ENCODE peak calls at places on chromosomes 3 and 15, in five cellular contexts. A is uterus, O is colonic mucosa, T is cardiac muscle cell, P is SJSA1. R is an unnamed sample. For H3K36me3, the result is how much of the 10 kb centered on the place peaks cover.

GRCh38 chr3:125061646-125062045 is 5.8 kb upstream of the HEG1 start:
- DNase-seq in A (no peak), T (no peak), O (no peak), P (peak), R (no peak)

GRCh38 chr3:31779514-31779913 is 201.5 kb downstream of the OSBPL10 start:
- DNase-seq in P (no peak), O (no peak), A (no peak), T (no peak), R (no peak)

GRCh38 chr3:40771112-40771511 is 246.4 kb downstream of the ZNF621 start:
- DNase-seq in O (no peak), P (no peak), T (no peak), A (no peak), R (no peak)

GRCh38 chr3:174387736-174388135 is 471.4 kb upstream of the NAALADL2 start:
- DNase-seq in T (no peak), O (no peak), A (no peak), P (no peak), R (no peak)

GRCh38 chr3:66497288-66497972 is 3.4 kb downstream of the LRIG1 start:
- DNase-seq in T (no peak), O (no peak), P (no peak), A (no peak), R (no peak)

GRCh38 chr3:32501785-32502088 is 915 bp downstream of the CMTM6 start:
- DNase-seq in P (no peak), A (no peak), T (no peak), O (no peak), R (no peak)

GRCh38 chr15:81326466-81327212 is 2.7 kb upstream of the STARD5 start:
- DNase-seq in T (no peak), A (no peak), O (no peak), P (no peak), R (no peak)

GRCh38 chr3:66856555-66856954 is 141.6 kb upstream of the KBTBD8 start:
- DNase-seq in T (no peak), O (no peak), A (no peak), P (no peak), R (no peak)

GRCh38 chr3:88623709-88624108 is 473.9 kb downstream of the C3orf38 start:
- DNase-seq in T (no peak), O (no peak), P (no peak), A (no peak), R (no peak)

GRCh38 chr3:16338124-16338523 is 73.1 kb downstream of the OXNAD1 start:
- DNase-seq in O (peak), A (no peak), T (no peak), P (no peak), R (no peak)

GRCh38 chr3:59660376-59660775 is 610.6 kb upstream of the CFAP20DC start:
- DNase-seq in O (no peak), P (no peak), A (no peak), T (no peak), R (no peak)

GRCh38 chr3:64222501-64222900 is 2.8 kb downstream of the PRICKLE2 start:
- DNase-seq in O (no peak), A (no peak), T (no peak), P (no peak), R (no peak)
- H3K27ac ChIP-seq in O (no peak), A (peak), T (no peak), P (no peak), R (no peak)

GRCh38 chr3:172046268-172046915 is 7.0 kb downstream of the FNDC3B start:
- DNase-seq in P (no peak), T (no peak), A (no peak), O (no peak), R (no peak)

GRCh38 chr3:172047567-172048115 is 8.3 kb downstream of the FNDC3B start:
- DNase-seq in A (no peak), P (no peak), T (no peak), O (no peak), R (no peak)

GRCh38 chr3:172043233-172043632 is 3.9 kb downstream of the FNDC3B start:
- DNase-seq in P (no peak), O (no peak), A (no peak), T (no peak), R (no peak)

GRCh38 chr3:172043766-172044165 is 4.4 kb downstream of the FNDC3B start:
- DNase-seq in A (no peak), O (no peak), T (no peak), P (no peak), R (no peak)

DNA sequence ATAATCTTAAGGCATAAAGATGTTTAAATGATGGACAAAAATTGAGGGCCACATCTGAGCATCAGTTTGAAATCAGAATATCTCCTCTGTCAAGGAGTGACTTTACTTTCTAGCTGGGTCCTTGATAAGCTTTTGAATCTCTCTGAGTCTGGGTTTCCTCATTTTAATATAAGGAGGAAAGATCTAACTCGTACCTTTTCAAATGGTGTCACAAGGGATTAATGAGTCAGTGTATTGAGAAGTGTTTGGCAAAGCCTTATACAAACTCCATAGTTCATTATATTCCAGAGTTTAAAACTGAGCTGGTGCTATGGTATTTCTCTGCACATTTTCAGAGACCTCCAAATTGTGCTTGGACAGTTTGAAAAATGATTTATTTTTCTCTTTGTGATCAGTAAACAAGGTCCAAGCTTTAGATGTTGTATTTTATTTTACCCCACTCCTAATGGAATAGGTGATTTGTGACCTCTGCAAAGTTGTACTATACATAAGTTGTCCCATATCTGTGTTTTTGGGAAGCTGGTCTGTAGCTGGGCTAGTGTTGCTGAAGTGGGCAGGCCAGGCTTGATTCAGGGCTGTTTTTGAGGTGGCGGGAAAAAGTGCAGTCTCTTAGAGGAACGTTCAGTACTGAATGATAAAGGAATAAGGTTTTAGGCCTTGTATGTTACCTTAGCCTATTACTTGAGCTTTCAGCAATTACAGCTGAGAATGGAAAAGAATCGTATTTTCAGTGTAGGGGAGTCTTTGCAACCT is 5.6 kb downstream of the FNDC3B start:
- DNase-seq in O (no peak), T (no peak), P (no peak), A (no peak), R (no peak)
- H3K36me3 ChIP-seq in O (under half), T (under half), P (under half), A (under half), R (under half)

GRCh38 chr3:194857459-194858113 is 171.9 kb downstream of the FAM43A start:
- DNase-seq in A (no peak), P (no peak), O (no peak), T (no peak), R (no peak)

GRCh38 chr3:194861375-194861774 is 175.7 kb downstream of the FAM43A start:
- DNase-seq in O (no peak), A (no peak), T (no peak), P (no peak), R (no peak)

GRCh38 chr3:194865081-194865480 is 179.4 kb downstream of the FAM43A start:
- DNase-seq in P (no peak), T (no peak), O (no peak), A (no peak), R (no peak)

GRCh38 chr3:194856296-194856695 is 170.6 kb downstream of the FAM43A start:
- DNase-seq in T (no peak), A (no peak), P (no peak), O (no peak), R (no peak)

GRCh38 chr3:194860725-194861124 is 175.0 kb downstream of the FAM43A start:
- DNase-seq in A (no peak), P (no peak), O (no peak), T (no peak), R (no peak)
- H3K27ac ChIP-seq in A (no peak), P (no peak), O (no peak), T (no peak), R (no peak)

GRCh38 chr15:64857421-64857820 is 15.7 kb downstream of the PLEKHO2 start:
- DNase-seq in P (peak), T (no peak), A (no peak), O (no peak), R (no peak)
- H3K36me3 ChIP-seq in P (half or more), T (under half), A (under half), O (under half), R (under half)

DNA sequence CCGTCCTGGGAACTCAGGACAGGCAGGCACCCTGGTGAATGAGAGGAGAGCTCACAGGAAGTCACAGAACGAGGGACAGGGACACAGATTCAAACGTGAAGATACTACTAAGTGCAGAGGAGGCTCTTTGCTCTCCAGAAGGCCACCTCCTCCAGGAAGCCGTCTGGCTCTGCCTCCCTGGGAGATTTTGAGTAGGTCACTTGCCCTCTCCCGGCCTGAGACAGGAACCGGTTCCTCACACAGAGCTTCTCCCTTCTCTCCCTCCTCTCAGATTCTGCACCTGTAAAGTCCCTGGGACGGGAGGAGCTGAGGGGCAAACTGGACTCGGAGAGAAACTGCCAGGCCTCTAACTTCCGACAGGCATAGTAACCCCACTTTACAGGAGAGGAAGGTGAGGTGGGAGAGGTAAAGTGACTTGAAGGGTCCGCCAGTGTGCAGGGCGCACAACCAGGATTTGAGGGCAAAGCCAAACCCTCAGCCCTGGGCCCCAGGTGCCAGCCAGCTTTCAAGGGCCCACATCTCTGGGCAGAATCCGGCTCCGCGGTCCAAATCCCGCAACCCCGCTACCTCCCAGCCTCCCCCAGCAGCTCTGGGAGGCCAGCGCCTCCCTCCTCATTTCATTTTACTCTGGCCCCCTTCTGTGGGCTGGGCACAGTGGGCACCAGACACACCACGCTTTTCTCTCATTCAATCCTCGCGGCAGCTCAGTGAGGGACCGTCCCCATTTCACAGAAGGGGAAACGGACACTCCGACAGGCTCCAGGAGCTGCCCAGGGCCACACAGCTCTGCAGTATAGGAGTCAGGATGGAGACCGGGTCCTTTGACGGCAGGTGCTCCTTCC is 150.2 kb downstream of the SMAD6 start:
- DNase-seq in O (no peak), A (no peak), T (no peak), P (peak), R (no peak)
- H3K27ac ChIP-seq in O (no peak), A (peak), T (peak), P (no peak), R (no peak)

DNA sequence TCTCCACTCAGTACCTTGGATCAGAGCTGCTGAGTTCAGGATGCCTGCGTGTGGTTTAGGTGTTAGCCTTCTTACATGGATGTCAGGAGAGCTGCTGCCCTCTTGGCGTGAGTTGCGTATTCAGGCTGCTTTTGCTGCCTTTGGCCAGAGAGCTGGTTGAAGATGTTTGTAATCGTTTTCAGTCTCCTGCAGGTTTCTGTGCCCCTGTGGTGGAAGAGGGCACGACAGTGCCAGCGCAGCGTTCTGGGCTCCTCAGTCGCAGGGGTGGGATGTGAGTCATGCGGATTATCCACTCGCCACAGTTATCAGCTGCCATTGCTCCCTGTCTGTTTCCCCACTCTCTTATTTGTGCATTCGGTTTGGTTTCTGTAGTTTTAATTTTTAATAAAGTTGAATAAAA is 7.0 kb upstream of the PODXL2 start:
- DNase-seq in T (no peak), O (no peak), P (no peak), A (no peak), R (no peak)
- H3K36me3 ChIP-seq in T (under half), O (under half), P (under half), A (under half), R (under half)

DNA sequence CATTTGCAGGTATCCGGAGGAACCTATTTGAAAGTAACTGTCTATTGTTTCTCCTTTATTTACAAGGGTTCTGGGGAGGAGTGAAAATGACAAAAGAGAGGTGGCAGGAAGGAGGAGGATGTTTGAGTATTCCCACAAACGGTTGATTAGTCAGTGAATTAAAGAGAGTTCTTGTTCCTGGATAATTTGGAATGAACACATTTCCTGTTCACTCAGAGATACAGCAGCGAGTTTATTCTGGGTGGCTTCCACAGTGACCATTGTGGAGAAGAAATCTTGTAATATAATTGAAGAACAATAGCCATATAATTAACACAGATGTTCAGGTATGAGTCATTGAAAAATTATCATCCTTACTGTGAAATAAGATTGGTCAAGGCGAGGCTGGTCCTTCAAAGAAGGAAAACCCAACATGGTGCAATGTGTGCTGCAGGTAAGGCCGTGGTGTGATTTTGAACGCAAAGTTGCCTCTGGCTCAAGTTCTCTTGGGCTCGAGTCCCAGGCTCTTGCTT is 77.3 kb downstream of the NFKBIZ start:
- DNase-seq in A (no peak), P (no peak), O (no peak), T (no peak), R (no peak)
- H3K27ac ChIP-seq in A (no peak), P (peak), O (no peak), T (no peak), R (no peak)

GRCh38 chr3:47416041-47416440 is 35.2 kb downstream of the PTPN23 start:
- DNase-seq in T (no peak), P (no peak), O (no peak), A (no peak), R (no peak)

GRCh38 chr3:47420044-47420430 is 39.2 kb downstream of the PTPN23 start:
- DNase-seq in T (no peak), O (no peak), P (no peak), A (no peak), R (no peak)

GRCh38 chr3:47420511-47421484 is 40.0 kb downstream of the PTPN23 start:
- DNase-seq in O (peak), T (peak), P (peak), A (peak), R (peak)

GRCh38 chr3:47419083-47420043 is 38.5 kb downstream of the PTPN23 start:
- DNase-seq in T (no peak), O (no peak), P (no peak), A (no peak), R (no peak)

DNA sequence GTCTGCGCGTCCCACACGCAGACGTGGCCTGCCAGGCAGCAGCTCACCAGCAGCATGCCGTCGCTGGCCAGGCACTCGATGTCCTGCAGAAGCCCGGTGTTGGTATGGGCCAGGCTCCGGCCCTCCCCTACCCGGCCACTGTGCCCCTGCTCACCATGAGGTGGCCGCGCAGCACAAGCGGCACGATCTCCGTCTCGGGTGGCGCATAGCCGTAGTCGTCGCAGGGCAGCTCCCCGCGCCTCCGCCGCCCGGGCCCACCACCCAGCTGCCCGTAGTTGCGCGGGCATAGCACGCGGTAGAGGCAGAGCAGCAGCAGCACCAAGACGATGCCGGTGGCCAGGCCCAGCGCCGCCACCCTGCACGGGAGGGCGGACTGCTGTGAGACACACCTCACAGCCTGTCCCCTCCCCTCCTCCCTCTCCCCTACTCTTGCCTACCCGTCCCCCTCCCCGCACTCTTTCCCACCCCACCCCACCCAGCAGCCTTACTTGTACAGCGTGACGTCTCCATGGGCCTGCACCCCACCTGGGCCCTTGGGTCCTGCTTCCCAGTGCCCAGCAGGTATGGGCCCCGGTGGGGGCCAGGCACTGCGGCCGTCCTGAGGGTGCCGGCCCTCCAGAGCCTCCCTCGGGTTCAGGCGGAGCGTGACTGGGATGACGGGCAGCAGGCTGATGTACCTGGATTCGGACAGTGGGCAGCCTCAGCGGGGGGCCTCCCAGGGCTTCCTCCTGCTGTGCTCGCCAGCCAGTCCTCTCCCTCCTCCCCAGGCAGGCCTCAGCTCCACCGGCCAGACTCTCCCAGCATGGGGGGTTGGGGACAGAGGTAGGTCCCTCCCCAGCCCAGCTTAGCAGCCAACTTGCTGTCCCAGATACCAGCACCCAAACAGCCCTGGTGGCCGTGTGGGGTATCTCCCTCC is 37.6 kb downstream of the PTPN23 start:
- DNase-seq in T (no peak), P (no peak), A (no peak), O (no peak), R (no peak)
- H3K36me3 ChIP-seq in T (under half), P (under half), A (under half), O (under half), R (under half)

GRCh38 chr3:179555604-179556003 is 7.1 kb upstream of the ACTL6A start:
- DNase-seq in T (no peak), P (no peak), O (no peak), A (no peak), R (no peak)
- H3K27ac ChIP-seq in T (no peak), P (no peak), O (no peak), A (no peak), R (no peak)

DNA sequence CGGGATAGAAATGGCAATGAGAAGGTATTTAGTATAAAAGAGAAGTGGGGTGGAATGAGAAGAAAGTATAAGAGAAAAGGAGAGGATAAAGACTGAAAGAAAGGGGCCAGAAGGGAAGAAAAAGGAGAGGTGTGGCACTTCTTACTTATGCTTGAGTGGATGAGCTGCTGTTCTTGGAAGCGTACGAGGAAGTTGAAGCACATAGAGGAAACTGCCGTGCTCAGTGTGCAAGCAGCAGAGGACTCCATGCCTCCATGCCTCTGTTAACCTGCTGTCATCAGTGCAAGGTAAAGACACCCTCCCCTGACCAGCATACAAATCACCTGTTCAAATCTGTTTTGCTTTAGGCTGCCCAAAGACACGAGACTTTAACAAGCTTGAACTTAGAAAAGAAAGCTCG is 6.5 kb downstream of the WDR5B start:
- DNase-seq in O (no peak), P (no peak), T (no peak), A (no peak), R (no peak)
- H3K36me3 ChIP-seq in O (under half), P (under half), T (half or more), A (under half), R (under half)

R was measured in kidney.